ENCODE peak calls at places on chromosome 11, in nine cellular contexts. One of them, this sample, is unnamed.

GRCh38 chr11:3102641-3102921 is 45.4 kb upstream of the CARS1 start:
- DNase-seq in mucosa of gallbladder: no peak
- DNase-seq in esophagus squamous epithelium: no peak
- DNase-seq in GM13976: peak; percentile 30
- DNase-seq in uterus: no peak
- DNase-seq in fibroblast of mammary gland: no peak
- DNase-seq in NCI-H2081: no peak
- DNase-seq in posterior vena cava: peak; percentile 70
- DNase-seq in T follicular helper cell: no peak
- DNase-seq in this sample: no peak

GRCh38 chr11:79375818-79376550 is 64.8 kb downstream of the TENM4 start:
- DNase-seq in mucosa of gallbladder: no peak
- DNase-seq in esophagus squamous epithelium: no peak
- DNase-seq in GM13976: no peak
- DNase-seq in uterus: no peak
- DNase-seq in fibroblast of mammary gland: no peak
- DNase-seq in NCI-H2081: no peak
- DNase-seq in posterior vena cava: no peak
- DNase-seq in T follicular helper cell: no peak
- DNase-seq in this sample: no peak

GRCh38 chr11:22203281-22203680 is 10.4 kb downstream of the ANO5 start:
- DNase-seq in mucosa of gallbladder: no peak
- DNase-seq in esophagus squamous epithelium: no peak
- DNase-seq in GM13976: no peak
- DNase-seq in uterus: no peak
- DNase-seq in fibroblast of mammary gland: no peak
- DNase-seq in NCI-H2081: no peak
- DNase-seq in posterior vena cava: no peak
- DNase-seq in T follicular helper cell: no peak
- DNase-seq in this sample: no peak

GRCh38 chr11:114110123-114110522 is 50.6 kb downstream of the ZBTB16 start:
- DNase-seq in mucosa of gallbladder: no peak
- DNase-seq in esophagus squamous epithelium: no peak
- DNase-seq in GM13976: no peak
- DNase-seq in uterus: no peak
- DNase-seq in fibroblast of mammary gland: no peak
- DNase-seq in NCI-H2081: no peak
- DNase-seq in posterior vena cava: no peak
- DNase-seq in T follicular helper cell: no peak
- DNase-seq in this sample: no peak

GRCh38 chr11:113193077-113193476 is 121.3 kb upstream of the TTC12 start:
- DNase-seq in mucosa of gallbladder: no peak
- DNase-seq in esophagus squamous epithelium: no peak
- DNase-seq in GM13976: no peak
- DNase-seq in uterus: peak; percentile 44
- DNase-seq in fibroblast of mammary gland: peak; percentile 38
- DNase-seq in NCI-H2081: no peak
- DNase-seq in posterior vena cava: no peak
- DNase-seq in T follicular helper cell: no peak
- DNase-seq in this sample: no peak

GRCh38 chr11:108496643-108497256 is 1.4 kb downstream of the POGLUT3 start:
- DNase-seq in mucosa of gallbladder: no peak
- DNase-seq in esophagus squamous epithelium: no peak
- DNase-seq in GM13976: no peak
- DNase-seq in uterus: no peak
- DNase-seq in fibroblast of mammary gland: peak; percentile 17
- DNase-seq in NCI-H2081: peak; percentile 3
- DNase-seq in posterior vena cava: no peak
- DNase-seq in T follicular helper cell: no peak
- DNase-seq in this sample: no peak

GRCh38 chr11:68314886-68315580 is 2.6 kb downstream of the LRP5 start:
- DNase-seq in mucosa of gallbladder: no peak
- DNase-seq in esophagus squamous epithelium: no peak
- DNase-seq in GM13976: no peak
- DNase-seq in uterus: peak; percentile 52
- DNase-seq in fibroblast of mammary gland: no peak
- DNase-seq in NCI-H2081: peak; percentile 17
- DNase-seq in posterior vena cava: no peak
- DNase-seq in T follicular helper cell: no peak
- DNase-seq in this sample: no peak

GRCh38 chr11:45106006-45106405 is 40.4 kb upstream of the PRDM11 start:
- DNase-seq in mucosa of gallbladder: no peak
- DNase-seq in esophagus squamous epithelium: no peak
- DNase-seq in GM13976: peak; percentile 9
- DNase-seq in uterus: no peak
- DNase-seq in fibroblast of mammary gland: no peak
- DNase-seq in NCI-H2081: no peak
- DNase-seq in posterior vena cava: no peak
- DNase-seq in T follicular helper cell: no peak
- DNase-seq in this sample: no peak

GRCh38 chr11:44029507-44029845 is 18.3 kb upstream of the ACCSL start:
- DNase-seq in mucosa of gallbladder: peak; percentile 6
- DNase-seq in esophagus squamous epithelium: no peak
- DNase-seq in GM13976: no peak
- DNase-seq in uterus: no peak
- DNase-seq in fibroblast of mammary gland: no peak
- DNase-seq in NCI-H2081: no peak
- DNase-seq in posterior vena cava: no peak
- DNase-seq in T follicular helper cell: no peak
- DNase-seq in this sample: no peak